ENCODE peak calls at places on chromosomes 3 and 15, in nine cellular contexts. One of them, this sample, is unnamed.

GRCh38 chr15:98126326-98127090 is 166.0 kb downstream of the ARRDC4 start:
- DNase-seq in NCI-H226: no peak
- DNase-seq in activated T-helper 9 cell treated with anti-CD3 and anti-CD28 coated beads, Interleukin-2, amount 50 U/mL, for 16 hours: no peak
- DNase-seq in activated CD8-positive, alpha-beta memory T cell treated with anti-CD3 and anti-CD28 coated beads for 4 hours: no peak
- DNase-seq in T1000: peak
- DNase-seq in CD8-positive, alpha-beta T cell: no peak
- DNase-seq in pons: no peak
- DNase-seq in mesendoderm: no peak
- DNase-seq in HuH-7.5: no peak
- DNase-seq in this sample: no peak

GRCh38 chr3:185040425-185040824 is 112.4 kb downstream of the C3orf70 start:
- DNase-seq in CD8-positive, alpha-beta T cell: no peak
- DNase-seq in activated CD8-positive, alpha-beta memory T cell treated with anti-CD3 and anti-CD28 coated beads for 4 hours: no peak
- DNase-seq in HuH-7.5: no peak
- DNase-seq in activated T-helper 9 cell treated with anti-CD3 and anti-CD28 coated beads, Interleukin-2, amount 50 U/mL, for 16 hours: no peak
- DNase-seq in T1000: no peak
- DNase-seq in pons: no peak
- DNase-seq in NCI-H226: no peak
- DNase-seq in mesendoderm: no peak
- DNase-seq in this sample: no peak

GRCh38 chr3:185089343-185089742 is 63.5 kb downstream of the C3orf70 start:
- DNase-seq in activated T-helper 9 cell treated with anti-CD3 and anti-CD28 coated beads, Interleukin-2, amount 50 U/mL, for 16 hours: no peak
- DNase-seq in T1000: no peak
- DNase-seq in mesendoderm: peak
- DNase-seq in NCI-H226: peak
- DNase-seq in activated CD8-positive, alpha-beta memory T cell treated with anti-CD3 and anti-CD28 coated beads for 4 hours: no peak
- DNase-seq in HuH-7.5: no peak
- DNase-seq in pons: no peak
- DNase-seq in CD8-positive, alpha-beta T cell: no peak
- DNase-seq in this sample: no peak

GRCh38 chr3:37202035-37202434 is 27.7 kb upstream of the LRRFIP2 start:
- DNase-seq in activated CD8-positive, alpha-beta memory T cell treated with anti-CD3 and anti-CD28 coated beads for 4 hours: no peak
- DNase-seq in CD8-positive, alpha-beta T cell: no peak
- DNase-seq in pons: no peak
- DNase-seq in activated T-helper 9 cell treated with anti-CD3 and anti-CD28 coated beads, Interleukin-2, amount 50 U/mL, for 16 hours: no peak
- DNase-seq in mesendoderm: no peak
- DNase-seq in NCI-H226: no peak
- DNase-seq in T1000: no peak
- DNase-seq in HuH-7.5: no peak
- DNase-seq in this sample: no peak

GRCh38 chr3:57556459-57557087 is 499 bp downstream of the PDE12 start:
- DNase-seq in CD8-positive, alpha-beta T cell: no peak
- DNase-seq in activated T-helper 9 cell treated with anti-CD3 and anti-CD28 coated beads, Interleukin-2, amount 50 U/mL, for 16 hours: peak
- DNase-seq in mesendoderm: no peak
- DNase-seq in NCI-H226: peak
- DNase-seq in T1000: no peak
- DNase-seq in HuH-7.5: no peak
- DNase-seq in pons: no peak
- DNase-seq in activated CD8-positive, alpha-beta memory T cell treated with anti-CD3 and anti-CD28 coated beads for 4 hours: no peak
- DNase-seq in this sample: peak

GRCh38 chr3:45896069-45896468 is 9.7 kb downstream of the CCR9 start:
- DNase-seq in NCI-H226: no peak
- DNase-seq in mesendoderm: no peak
- DNase-seq in HuH-7.5: no peak
- DNase-seq in activated CD8-positive, alpha-beta memory T cell treated with anti-CD3 and anti-CD28 coated beads for 4 hours: no peak
- DNase-seq in CD8-positive, alpha-beta T cell: no peak
- DNase-seq in activated T-helper 9 cell treated with anti-CD3 and anti-CD28 coated beads, Interleukin-2, amount 50 U/mL, for 16 hours: no peak
- DNase-seq in T1000: no peak
- DNase-seq in pons: no peak
- DNase-seq in this sample: no peak

GRCh38 chr3:188439080-188439479 is 285.1 kb downstream of the LPP start:
- DNase-seq in NCI-H226: no peak
- DNase-seq in activated T-helper 9 cell treated with anti-CD3 and anti-CD28 coated beads, Interleukin-2, amount 50 U/mL, for 16 hours: peak
- DNase-seq in mesendoderm: no peak
- DNase-seq in CD8-positive, alpha-beta T cell: no peak
- DNase-seq in T1000: no peak
- DNase-seq in HuH-7.5: no peak
- DNase-seq in pons: peak
- DNase-seq in activated CD8-positive, alpha-beta memory T cell treated with anti-CD3 and anti-CD28 coated beads for 4 hours: peak
- DNase-seq in this sample: no peak

GRCh38 chr3:31364711-31365110 is 168.0 kb upstream of the STT3B start:
- DNase-seq in activated T-helper 9 cell treated with anti-CD3 and anti-CD28 coated beads, Interleukin-2, amount 50 U/mL, for 16 hours: no peak
- DNase-seq in activated CD8-positive, alpha-beta memory T cell treated with anti-CD3 and anti-CD28 coated beads for 4 hours: no peak
- DNase-seq in CD8-positive, alpha-beta T cell: no peak
- DNase-seq in NCI-H226: peak
- DNase-seq in mesendoderm: no peak
- DNase-seq in pons: no peak
- DNase-seq in HuH-7.5: no peak
- DNase-seq in T1000: peak
- DNase-seq in this sample: no peak